ENCODE peak calls at places on chromosomes 5 and 9, in eight cellular contexts. G, Z, P, R, U, V, X and T are unnamed samples.

GRCh38 chr5:180121799-180122198 is 50.2 kb upstream of the RNF130 start:
- DNase-seq in G (no peak), Z (no peak), P (peak), R (no peak), U (no peak), V (no peak), X (no peak), T (no peak)

GRCh38 chr9:111484564-111484878 is 338 bp upstream of the ECPAS start:
- DNase-seq in G (no peak), Z (no peak), P (no peak), R (no peak), U (no peak), V (no peak), X (no peak), T (no peak)

GRCh38 chr5:126808619-126809018 is 31.7 kb downstream of the LMNB1 start:
- DNase-seq in G (no peak), Z (peak), P (no peak), R (peak), U (peak), V (peak), X (no peak), T (no peak)

GRCh38 chr5:72380491-72381274 is 60.5 kb downstream of the PTCD2 start:
- DNase-seq in G (no peak), Z (no peak), P (no peak), R (no peak), U (no peak), V (peak), X (no peak), T (no peak)

GRCh38 chr9:6566409-6567139 is 79.0 kb downstream of the GLDC start:
- DNase-seq in G (no peak), Z (peak), P (peak), R (peak), U (peak), V (no peak), X (no peak), T (no peak)

GRCh38 chr5:136062563-136063274 is 33.9 kb downstream of the TGFBI start:
- DNase-seq in G (peak), Z (no peak), P (peak), R (peak), U (peak), V (no peak), X (peak), T (no peak)

GRCh38 chr9:24616858-24617257 is 71.2 kb upstream of the IZUMO3 start:
- DNase-seq in G (peak), Z (no peak), P (no peak), R (no peak), U (no peak), V (no peak), X (no peak), T (no peak)

GRCh38 chr9:121483049-121483448 is 16.6 kb downstream of the GGTA1 start:
- DNase-seq in G (no peak), Z (no peak), P (no peak), R (no peak), U (no peak), V (no peak), X (no peak), T (no peak)

GRCh38 chr9:27429436-27429835 is 94.7 kb upstream of the IFNK start:
- DNase-seq in G (no peak), Z (no peak), P (no peak), R (no peak), U (no peak), V (no peak), X (no peak), T (no peak)

GRCh38 chr5:11400312-11400711 is 503.9 kb downstream of the CTNND2 start:
- DNase-seq in G (no peak), Z (no peak), P (no peak), R (no peak), U (no peak), V (no peak), X (no peak), T (no peak)

GRCh38 chr5:95988877-95989276 is 27.2 kb upstream of the ELL2 start:
- DNase-seq in G (no peak), Z (no peak), P (no peak), R (no peak), U (no peak), V (no peak), X (no peak), T (no peak)

GRCh38 chr5:73480500-73480899 is 17.7 kb upstream of the BTF3 start:
- DNase-seq in G (no peak), Z (no peak), P (no peak), R (no peak), U (no peak), V (no peak), X (no peak), T (no peak)

GRCh38 chr5:9830184-9830583 is 200.0 kb upstream of the TAS2R1 start:
- DNase-seq in G (no peak), Z (no peak), P (no peak), R (no peak), U (no peak), V (no peak), X (no peak), T (no peak)

GRCh38 chr9:36165766-36166149 is 3.4 kb upstream of the CCIN start:
- DNase-seq in G (no peak), Z (no peak), P (no peak), R (peak), U (no peak), V (no peak), X (no peak), T (no peak)

GRCh38 chr9:124800306-124801259 is 23.6 kb downstream of the OLFML2A start:
- DNase-seq in G (no peak), Z (no peak), P (no peak), R (peak), U (no peak), V (peak), X (no peak), T (peak)

GRCh38 chr9:4024281-4024680 is 275.6 kb downstream of the GLIS3 start:
- DNase-seq in G (no peak), Z (no peak), P (no peak), R (no peak), U (no peak), V (no peak), X (no peak), T (no peak)

GRCh38 chr5:119063579-119064379 is 7.1 kb upstream of the DMXL1 start:
- DNase-seq in G (no peak), Z (no peak), P (no peak), R (peak), U (peak), V (peak), X (no peak), T (no peak)

GRCh38 chr5:541888-542692 is 17.8 kb upstream of the SLC9A3 start:
- DNase-seq in G (no peak), Z (no peak), P (no peak), R (no peak), U (no peak), V (no peak), X (no peak), T (no peak)

GRCh38 chr9:106862946-106863740 is at the start of gene ZNF462:
- DNase-seq in G (peak), Z (peak), P (peak), R (peak), U (peak), V (peak), X (peak), T (no peak)

GRCh38 chr9:3124006-3124405 is 280.1 kb upstream of the PUM3 start:
- DNase-seq in G (no peak), Z (no peak), P (no peak), R (no peak), U (no peak), V (no peak), X (peak), T (no peak)

GRCh38 chr5:5592541-5592940 is 170.1 kb downstream of the ICE1 start:
- DNase-seq in G (no peak), Z (no peak), P (no peak), R (no peak), U (no peak), V (no peak), X (no peak), T (no peak)

GRCh38 chr5:163379298-163380155 is 57.9 kb upstream of the CCNG1 start:
- DNase-seq in G (no peak), Z (peak), P (no peak), R (peak), U (peak), V (no peak), X (no peak), T (no peak)

GRCh38 chr5:159061186-159061796 is 38.4 kb downstream of the EBF1 start:
- DNase-seq in G (no peak), Z (peak), P (no peak), R (peak), U (peak), V (no peak), X (no peak), T (no peak)

GRCh38 chr9:129888085-129888808 is 53.0 kb downstream of the USP20 start:
- DNase-seq in G (no peak), Z (no peak), P (no peak), R (no peak), U (peak), V (peak), X (no peak), T (peak)

GRCh38 chr5:150624334-150625163 is 15.9 kb upstream of the SYNPO start:
- DNase-seq in G (peak), Z (peak), P (no peak), R (no peak), U (no peak), V (peak), X (peak), T (peak)

GRCh38 chr5:96930058-96930457 is 5.8 kb upstream of the LNPEP start:
- DNase-seq in G (no peak), Z (no peak), P (no peak), R (no peak), U (no peak), V (no peak), X (no peak), T (no peak)

GRCh38 chr5:7927466-7928375 is 58.8 kb downstream of the MTRR start:
- DNase-seq in G (peak), Z (peak), P (no peak), R (peak), U (peak), V (peak), X (peak), T (peak)